ENCODE peak calls at places on chromosomes 6 and 20, in ten cellular contexts. W is CD8-positive, alpha-beta T cell; K is mesothelial cell of epicardium; T is uterus; C is astrocyte of the cerebellum; M is hepatocyte; X is OCI-LY7; H is heart right ventricle; P is AG09309; U is SK-N-SH. L is an unnamed sample.

GRCh38 chr6:37735722-37736121 is 38.0 kb upstream of the MDGA1 start:
- DNase-seq in W (no peak), K (no peak), T (no peak), C (no peak), M (no peak), X (no peak), H (no peak), P (no peak), U (no peak), L (no peak)

GRCh38 chr20:37299718-37300529 is 10.5 kb downstream of the MANBAL start:
- DNase-seq in W (no peak), K (no peak), T (no peak), C (peak; percentile 68), M (no peak), X (no peak), H (no peak), P (no peak), U (no peak), L (no peak)

GRCh38 chr20:41476013-41476441 is 109.4 kb upstream of the EMILIN3 start:
- DNase-seq in W (no peak), K (no peak), T (no peak), C (peak; percentile 85), M (no peak), X (no peak), H (no peak), P (peak; percentile 74), U (no peak), L (no peak)

GRCh38 chr20:60054716-60055371 is 96.6 kb downstream of the CDH26 start:
- DNase-seq in W (no peak), K (no peak), T (no peak), C (no peak), M (no peak), X (no peak), H (no peak), P (no peak), U (no peak), L (no peak)

GRCh38 chr6:55652429-55652828 is 73.4 kb upstream of the HMGCLL1 start:
- DNase-seq in W (no peak), K (no peak), T (no peak), C (no peak), M (no peak), X (no peak), H (no peak), P (no peak), U (no peak), L (no peak)

GRCh38 chr6:167717455-167717854 is 109.3 kb upstream of the AFDN start:
- DNase-seq in W (peak; percentile 27), K (no peak), T (no peak), C (no peak), M (no peak), X (no peak), H (no peak), P (no peak), U (no peak), L (no peak)

GRCh38 chr6:73652637-73653570 is 888 bp downstream of the SLC17A5 start:
- DNase-seq in W (peak; percentile 78), K (peak; percentile 48), T (peak; percentile 50), C (peak; percentile 6), M (peak; percentile 70), X (peak; percentile 86), H (peak; percentile 54), P (no peak), U (peak; percentile 80), L (peak; percentile 43)

GRCh38 chr20:44910690-44911262 is 916 bp downstream of the PABPC1L start:
- DNase-seq in W (no peak), K (no peak), T (no peak), C (no peak), M (no peak), X (peak; percentile 36), H (no peak), P (no peak), U (no peak), L (no peak)

GRCh38 chr6:170011233-170012142 is 260.1 kb downstream of the ERMARD start:
- DNase-seq in W (no peak), K (no peak), T (peak; percentile 72), C (no peak), M (no peak), X (no peak), H (peak; percentile 81), P (no peak), U (no peak), L (no peak)

GRCh38 chr6:77512554-77512953 is 49.3 kb upstream of the HTR1B start:
- DNase-seq in W (no peak), K (no peak), T (no peak), C (no peak), M (no peak), X (no peak), H (no peak), P (no peak), U (no peak), L (no peak)

DNA sequence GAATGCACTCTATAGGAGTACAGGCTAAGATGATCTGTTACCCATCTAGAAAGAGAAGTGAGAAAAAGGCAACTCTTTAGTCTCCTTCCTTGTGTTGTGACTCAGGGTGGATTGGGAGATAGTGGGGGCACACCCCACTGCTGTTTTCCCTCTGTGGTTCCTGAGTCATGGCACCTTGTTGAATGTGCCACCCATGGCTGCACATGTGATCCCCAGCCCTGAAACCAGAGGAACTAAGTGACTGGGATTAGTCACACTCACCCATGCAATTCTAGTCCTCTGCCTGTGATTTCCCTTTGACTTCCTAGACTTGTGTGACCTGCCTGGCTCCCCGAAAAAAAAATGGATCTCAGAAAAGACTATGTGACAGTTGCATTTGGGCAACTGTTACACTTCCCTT is 48.6 kb upstream of the HTR1B start:
- DNase-seq in W (no peak), K (no peak), T (no peak), C (no peak), M (no peak), X (no peak), H (no peak), P (no peak), U (no peak), L (no peak)
- TF ChIP-seq CTCF in W (no peak), K (no peak), T (no peak), C (no peak), M (no peak), X (no peak), H (no peak), P (no peak), U (no peak), L (no peak)

DNA sequence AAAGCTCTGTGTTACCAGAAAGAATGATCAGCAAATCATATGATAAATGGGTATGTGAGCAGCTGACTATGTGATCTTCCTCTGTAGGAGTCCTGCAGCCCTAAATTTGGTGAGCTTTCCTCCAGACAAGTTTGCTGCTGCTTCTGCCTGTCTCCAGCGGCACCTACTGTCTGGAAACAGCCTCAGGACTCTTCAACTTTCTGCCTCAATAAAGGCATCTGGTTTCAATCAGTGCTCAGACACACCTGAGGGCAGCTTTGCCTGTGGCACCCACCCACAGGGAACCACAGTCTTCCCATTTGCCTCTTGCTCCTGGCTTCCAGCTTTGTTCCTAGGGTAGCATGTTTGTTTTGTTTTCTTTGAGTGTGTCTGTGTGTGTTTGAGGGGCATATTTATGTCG is 727.9 kb upstream of the MAN1A1 start:
- DNase-seq in W (no peak), K (no peak), T (no peak), C (no peak), M (peak; percentile 46), X (peak; percentile 29), H (no peak), P (no peak), U (no peak), L (peak; percentile 24)
- TF ChIP-seq CTCF in W (no peak), K (no peak), T (peak; percentile 6), C (peak; percentile 32), M (peak; percentile 51), X (peak; percentile 60), H (peak; percentile 9), P (no peak), U (peak; percentile 16), L (peak; percentile 13)

DNA sequence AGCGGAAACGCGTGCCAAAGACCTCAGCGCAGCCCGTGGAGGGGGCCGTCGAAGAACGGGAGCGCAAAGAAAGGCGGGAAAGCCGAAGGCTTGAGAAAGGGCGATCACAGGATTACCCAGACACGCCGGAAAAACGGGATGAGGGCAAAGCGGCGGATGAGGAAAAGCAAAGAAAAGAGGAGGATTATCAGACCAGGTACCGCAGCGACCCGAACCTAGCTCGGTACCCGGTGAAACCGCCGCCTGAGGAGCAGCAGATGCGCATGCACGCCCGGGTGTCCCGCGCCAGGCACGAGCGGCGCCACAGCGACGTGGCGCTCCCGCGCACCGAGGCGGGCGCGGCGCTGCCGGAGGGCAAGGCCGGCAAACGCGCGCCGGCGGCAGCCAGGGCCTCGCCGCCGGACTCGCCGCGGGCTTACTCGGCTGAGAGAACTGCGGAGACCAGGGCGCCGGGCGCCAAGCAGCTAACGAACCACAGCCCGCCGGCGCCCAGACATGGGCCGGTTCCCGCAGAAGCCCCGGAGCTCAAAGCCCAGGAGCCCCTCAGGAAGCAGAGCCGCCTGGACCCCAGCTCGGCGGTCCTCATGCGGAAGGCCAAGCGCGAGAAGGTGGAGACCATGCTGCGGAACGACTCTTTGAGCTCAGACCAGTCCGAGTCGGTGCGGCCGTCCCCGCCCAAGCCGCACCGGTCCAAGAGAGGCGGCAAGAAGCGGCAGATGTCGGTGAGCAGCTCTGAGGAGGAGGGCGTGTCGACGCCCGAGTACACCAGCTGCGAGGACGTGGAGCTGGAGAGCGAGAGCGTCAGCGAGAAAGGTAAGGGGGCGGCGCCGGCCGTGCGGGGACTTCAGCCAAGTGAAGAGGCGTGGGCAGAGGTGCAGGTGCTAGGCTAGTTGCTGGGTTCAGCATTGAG is 296.2 kb downstream of the RIMS1 start:
- DNase-seq in W (no peak), K (peak; percentile 69), T (no peak), C (no peak), M (peak; percentile 83), X (no peak), H (peak; percentile 11), P (no peak), U (peak; percentile 59), L (peak; percentile 66)
- TF ChIP-seq CTCF in W (no peak), K (no peak), T (no peak), C (no peak), M (no peak), X (no peak), H (no peak), P (no peak), U (no peak), L (no peak)

GRCh38 chr6:13766201-13766634 is 48.1 kb downstream of the MCUR1 start:
- DNase-seq in W (no peak), K (no peak), T (no peak), C (no peak), M (peak; percentile 24), X (no peak), H (no peak), P (peak; percentile 28), U (no peak), L (no peak)

GRCh38 chr6:13769034-13769654 is 45.2 kb downstream of the MCUR1 start:
- DNase-seq in W (no peak), K (no peak), T (no peak), C (no peak), M (no peak), X (no peak), H (no peak), P (no peak), U (no peak), L (no peak)

GRCh38 chr6:13765570-13765969 is 48.8 kb downstream of the MCUR1 start:
- DNase-seq in W (no peak), K (no peak), T (no peak), C (no peak), M (no peak), X (no peak), H (no peak), P (no peak), U (no peak), L (no peak)

GRCh38 chr6:13764996-13765395 is 49.4 kb downstream of the MCUR1 start:
- DNase-seq in W (no peak), K (no peak), T (no peak), C (no peak), M (no peak), X (no peak), H (no peak), P (no peak), U (no peak), L (no peak)

GRCh38 chr6:13767121-13767794 is 47.1 kb downstream of the MCUR1 start:
- DNase-seq in W (peak; percentile 74), K (no peak), T (peak; percentile 75), C (no peak), M (peak; percentile 21), X (no peak), H (peak; percentile 35), P (no peak), U (peak; percentile 36), L (peak; percentile 24)
- TF ChIP-seq CTCF in W (peak; percentile 10), K (no peak), T (peak; percentile 54), C (no peak), M (no peak), X (no peak), H (peak; percentile 41), P (peak; percentile 19), U (no peak), L (no peak)

L was measured in nephron progenitor cell.